ENCODE peak calls at places on chromosomes 1 and 21, in four cellular contexts. Z is MM.1S, J is thoracic aorta, B is BE2C. T is an unnamed sample.

GRCh38 chr1:166080965-166081870 is 85.6 kb downstream of the FAM78B start:
- DNase-seq in J (no peak), Z (no peak), B (no peak), T (no peak)

GRCh38 chr1:26126321-26127084 is 14.9 kb downstream of the PDIK1L start:
- DNase-seq in J (no peak), B (no peak), Z (peak), T (no peak)

GRCh38 chr1:28560886-28561285 is 8.0 kb downstream of the TRNAU1AP start:
- DNase-seq in B (no peak), J (no peak), Z (no peak), T (no peak)

GRCh38 chr1:20185834-20186782 is at the start of the genes PLA2G2C and UBXN10:
- DNase-seq in Z (no peak), B (peak), J (no peak), T (peak)

GRCh38 chr1:3858231-3858981 is 1.1 kb downstream of the DFFB start:
- DNase-seq in B (no peak), J (no peak), Z (no peak), T (no peak)

GRCh38 chr1:108107658-108108057 is 92.5 kb downstream of the SLC25A24 start:
- DNase-seq in B (no peak), J (no peak), Z (no peak), T (no peak)

GRCh38 chr1:99738858-99739465 is 27.5 kb downstream of the FRRS1 start:
- DNase-seq in J (no peak), Z (no peak), B (no peak), T (no peak)

GRCh38 chr1:31559715-31560114 is 16.6 kb upstream of the TINAGL1 start:
- DNase-seq in Z (no peak), B (no peak), J (no peak), T (no peak)

GRCh38 chr1:6419397-6419802 is 319 bp downstream of the HES2 start:
- DNase-seq in B (no peak), Z (no peak), J (no peak), T (no peak)

GRCh38 chr21:29403922-29404538 is 105.3 kb downstream of the BACH1 start:
- DNase-seq in J (no peak), B (no peak), Z (no peak), T (no peak)

GRCh38 chr1:152049291-152050073 is 12.7 kb upstream of the S100A11 start:
- DNase-seq in Z (no peak), J (no peak), B (no peak), T (no peak)

GRCh38 chr21:45640001-45640887 is 3.3 kb upstream of the PCBP3 start:
- DNase-seq in Z (peak), B (no peak), J (no peak), T (no peak)

GRCh38 chr1:97668945-97669344 is 251.9 kb downstream of the DPYD start:
- DNase-seq in J (no peak), Z (peak), B (peak), T (no peak)

GRCh38 chr21:46048926-46049889 is 48.7 kb upstream of the COL6A2 start:
- DNase-seq in J (no peak), B (peak), Z (no peak), T (peak)

GRCh38 chr1:6727535-6727934 is 25.9 kb upstream of the DNAJC11 start:
- DNase-seq in B (peak), Z (peak), J (no peak), T (peak)

GRCh38 chr1:204104331-204105222 is 31.7 kb downstream of the SOX13 start:
- DNase-seq in B (no peak), Z (no peak), J (no peak), T (no peak)

GRCh38 chr1:96596226-96596625 is 125.4 kb upstream of the PTBP2 start:
- DNase-seq in B (peak), Z (peak), J (no peak), T (no peak)

GRCh38 chr1:42822833-42823392 is 5.7 kb upstream of the SVBP start:
- DNase-seq in Z (no peak), B (no peak), J (no peak), T (no peak)

GRCh38 chr1:223887724-223888428 is 42.1 kb upstream of the TP53BP2 start:
- DNase-seq in J (peak), Z (no peak), B (no peak), T (no peak)

GRCh38 chr1:55376894-55377293 is 161.7 kb upstream of the USP24 start:
- DNase-seq in Z (no peak), B (no peak), J (no peak), T (no peak)

DNA sequence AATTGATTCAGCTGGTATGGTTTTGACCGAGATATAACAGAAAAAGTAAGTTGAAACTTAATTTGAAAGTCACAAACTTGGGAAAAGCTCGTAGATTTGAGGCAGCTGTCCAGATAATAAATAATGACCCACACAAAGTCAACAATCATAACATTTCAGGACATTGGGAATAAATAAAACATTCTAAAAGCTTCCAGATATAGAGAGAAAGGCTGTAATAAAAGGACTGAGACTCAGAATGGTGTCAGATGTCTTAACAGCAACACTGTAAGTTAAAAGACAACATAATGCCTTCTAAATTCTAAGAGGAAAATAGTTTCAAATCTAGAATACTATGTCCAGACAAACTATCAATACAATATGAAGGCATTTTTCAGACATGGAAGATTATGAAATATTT is 163.3 kb downstream of the CDC42BPA start:
- DNase-seq in B (no peak), Z (no peak), J (no peak), T (no peak)
- TF ChIP-seq CTCF in B (no peak), Z (no peak), J (no peak), T (no peak)

DNA sequence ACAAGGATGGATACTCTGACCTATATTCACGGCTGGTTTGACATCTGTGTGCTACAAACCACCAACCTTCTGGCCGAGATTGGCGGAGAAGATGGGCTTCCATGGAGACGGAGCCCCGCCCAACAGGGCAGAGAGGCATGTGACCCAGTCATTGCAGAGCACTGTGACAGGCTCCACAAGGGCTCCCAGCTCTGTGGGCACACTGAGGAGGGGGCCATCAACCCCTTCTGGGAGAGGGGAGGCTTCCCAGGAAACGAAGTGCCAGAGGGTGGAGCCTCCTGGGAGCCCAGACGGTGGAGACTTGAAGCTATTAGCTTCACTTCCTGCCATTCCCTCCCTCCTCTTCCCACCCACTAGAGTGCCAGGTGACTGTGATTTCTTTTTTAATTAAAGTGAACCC is 71.6 kb upstream of the IFFO2 start:
- DNase-seq in J (no peak), B (peak), Z (no peak), T (no peak)
- TF ChIP-seq CTCF in J (no peak), B (no peak), Z (no peak), T (no peak)

DNA sequence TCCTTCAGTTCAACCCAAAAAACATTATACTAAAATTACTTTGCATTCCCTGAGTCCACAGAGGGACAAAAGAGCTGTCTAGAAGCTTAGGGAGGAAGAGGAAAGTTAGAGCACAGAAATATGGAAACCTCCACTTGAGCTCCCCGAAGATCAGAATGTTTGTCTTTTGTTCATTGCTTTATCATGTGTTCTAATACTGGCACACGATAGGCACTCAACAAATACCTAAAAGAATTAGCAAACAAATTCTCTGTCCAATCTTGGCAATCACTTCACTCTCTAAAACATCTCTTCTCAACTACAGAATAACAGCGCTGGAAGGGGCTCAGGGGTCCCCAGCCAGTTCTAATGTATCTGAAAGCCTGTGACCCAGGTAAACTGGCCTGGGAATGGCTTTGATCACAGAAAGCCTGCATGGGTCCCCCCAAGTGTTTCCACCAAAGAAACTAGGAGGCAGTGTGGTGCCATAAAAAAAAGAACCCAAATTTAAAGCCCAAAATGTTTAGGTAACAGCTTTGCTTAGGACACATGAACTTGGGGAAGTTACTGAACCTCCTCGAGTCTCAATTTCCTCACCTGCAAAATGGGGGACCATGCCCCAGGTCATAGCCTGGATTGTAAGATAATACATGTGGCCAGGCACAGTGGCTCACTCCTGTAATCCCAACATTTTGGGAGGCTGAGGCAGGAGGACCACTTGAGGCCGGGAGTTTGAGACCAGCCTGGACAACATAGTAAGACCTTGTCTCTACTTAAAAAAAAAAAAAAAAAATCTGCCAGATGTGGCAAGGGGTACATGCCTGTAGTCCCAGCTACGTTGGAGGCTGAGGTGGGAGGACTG is 45.8 kb downstream of the SSBP3 start:
- DNase-seq in B (no peak), J (no peak), Z (peak), T (no peak)
- TF ChIP-seq CTCF in B (no peak), J (no peak), Z (peak), T (no peak)

GRCh38 chr1:207909687-207910086 is 1.2 kb downstream of the CD34 start:
- DNase-seq in J (no peak), B (no peak), Z (no peak), T (no peak)

GRCh38 chr1:207913951-207914350 is 3.0 kb upstream of the CD34 start:
- DNase-seq in B (no peak), Z (no peak), J (no peak), T (no peak)

GRCh38 chr1:207911983-207912760 is 1.2 kb upstream of the CD34 start:
- DNase-seq in B (no peak), Z (no peak), J (no peak), T (no peak)

GRCh38 chr1:207908112-207908734 is 2.7 kb downstream of the CD34 start:
- DNase-seq in B (no peak), Z (no peak), J (no peak), T (no peak)

DNA sequence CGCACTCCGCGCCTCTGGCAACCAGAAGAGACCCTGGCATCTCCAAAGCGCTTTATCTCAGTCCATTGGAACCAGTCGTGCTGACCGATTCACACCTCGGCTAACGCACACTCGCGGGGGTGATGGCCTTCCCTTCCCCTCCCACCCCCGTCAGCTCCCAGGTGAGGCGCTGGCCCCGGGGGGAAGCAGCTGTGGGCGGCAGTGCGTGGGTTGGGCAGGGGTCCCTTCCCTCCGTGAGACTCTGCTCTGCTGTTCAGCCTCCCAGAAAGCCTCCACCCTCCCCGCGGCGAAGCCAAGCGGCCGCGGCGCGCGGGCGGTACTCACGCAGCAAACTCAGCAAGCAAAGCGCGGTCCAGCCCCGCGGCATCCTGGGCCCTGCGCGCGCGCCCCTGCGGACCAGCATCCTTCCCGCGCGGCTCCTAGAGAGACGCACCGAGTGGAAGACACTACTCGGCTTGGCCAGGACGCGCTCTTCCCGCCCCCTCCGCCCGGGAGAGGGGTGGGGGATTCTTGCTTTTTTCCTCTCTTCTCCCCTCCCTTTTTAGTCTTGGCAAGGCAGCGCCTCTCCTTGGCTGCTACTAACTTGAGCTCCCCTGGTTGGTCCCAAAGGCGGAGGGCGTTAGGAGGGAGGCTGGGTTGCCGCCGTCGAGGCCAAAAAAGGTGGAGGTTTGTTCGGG is at the start of gene CD34:
- DNase-seq in J (no peak), B (peak), Z (no peak), T (no peak)
- TF ChIP-seq CTCF in J (no peak), B (no peak), Z (no peak), T (no peak)

GRCh38 chr1:38013027-38013588 is 574 bp downstream of the UTP11 start:
- DNase-seq in Z (no peak), B (no peak), J (no peak), T (no peak)

GRCh38 chr1:38014724-38015424 is 2.3 kb downstream of the UTP11 start:
- DNase-seq in J (no peak), B (no peak), Z (no peak), T (no peak)

GRCh38 chr1:38009841-38010180 is 2.7 kb upstream of the UTP11 start:
- DNase-seq in Z (no peak), B (no peak), J (no peak), T (no peak)

GRCh38 chr1:38015978-38016640 is 3.6 kb downstream of the UTP11 start:
- DNase-seq in Z (no peak), J (no peak), B (no peak), T (no peak)

GRCh38 chr1:38014171-38014570 is 1.6 kb downstream of the UTP11 start:
- DNase-seq in B (no peak), J (no peak), Z (no peak), T (no peak)
- TF ChIP-seq CTCF in B (no peak), J (no peak), Z (no peak), T (no peak)

GRCh38 chr21:28091500-28091899 is 901.2 kb downstream of the LTN1 start:
- DNase-seq in B (no peak), J (no peak), Z (no peak), T (no peak)
- TF ChIP-seq CTCF in B (no peak), J (no peak), Z (no peak), T (no peak)

GRCh38 chr1:225977937-225978748 is 21.0 kb downstream of the SDE2 start:
- DNase-seq in J (no peak), Z (no peak), B (no peak), T (no peak)
- TF ChIP-seq CTCF in J (no peak), Z (no peak), B (no peak), T (no peak)

GRCh38 chr1:233790662-233791371 is 113.7 kb upstream of the SLC35F3 start:
- DNase-seq in B (peak), J (no peak), Z (peak), T (no peak)
- TF ChIP-seq CTCF in B (peak), J (peak), Z (peak), T (no peak)